ENCODE peak calls at places on chromosomes 2 and 18, in five cellular contexts. J is neuronal stem cell, U is IMR-90, K is mesendoderm, C is H1. O is an unnamed sample.

GRCh38 chr2:204116154-204116792 is 179.7 kb downstream of the ICOS start:
- DNase-seq in J (no peak), U (no peak), K (no peak), C (no peak), O (no peak)

GRCh38 chr2:139790807-139791206 is 1010.6 kb upstream of the NXPH2 start:
- DNase-seq in J (no peak), U (no peak), K (peak), C (no peak), O (no peak)

GRCh38 chr2:20247084-20247483 is 22.2 kb upstream of the SDC1 start:
- DNase-seq in J (no peak), U (no peak), K (no peak), C (no peak), O (no peak)

GRCh38 chr2:73063909-73064875 is 7.3 kb downstream of the SFXN5 start:
- DNase-seq in J (no peak), U (peak), K (peak), C (no peak), O (peak)

GRCh38 chr2:65638438-65638837 is 206.0 kb upstream of the SPRED2 start:
- DNase-seq in J (no peak), U (no peak), K (peak), C (no peak), O (no peak)

GRCh38 chr2:136375017-136375901 is 257.3 kb upstream of the CXCR4 start:
- DNase-seq in J (no peak), U (no peak), K (no peak), C (no peak), O (peak)

GRCh38 chr18:77113361-77114069 is 19.1 kb downstream of the MBP start:
- DNase-seq in J (no peak), U (no peak), K (peak), C (no peak), O (no peak)

GRCh38 chr18:22284581-22285230 is 115.3 kb downstream of the GATA6 start:
- DNase-seq in J (no peak), U (no peak), K (no peak), C (no peak), O (no peak)

GRCh38 chr2:53768233-53768542 is 584 bp downstream of the CHAC2 start:
- DNase-seq in J (peak), U (no peak), K (peak), C (no peak), O (peak)

GRCh38 chr2:39436592-39437521 is at the start of gene MAP4K3:
- DNase-seq in J (peak), U (peak), K (peak), C (peak), O (peak)
- H3K4ac ChIP-seq in J (no peak), U (peak), K (peak), C (peak), O (no peak)

GRCh38 chr2:42856891-42857632 is 64.7 kb upstream of the HAAO start:
- DNase-seq in J (no peak), U (no peak), K (no peak), C (no peak), O (no peak)
- H2AK5ac ChIP-seq in J (peak), U (no peak), K (no peak), C (no peak), O (no peak)

DNA sequence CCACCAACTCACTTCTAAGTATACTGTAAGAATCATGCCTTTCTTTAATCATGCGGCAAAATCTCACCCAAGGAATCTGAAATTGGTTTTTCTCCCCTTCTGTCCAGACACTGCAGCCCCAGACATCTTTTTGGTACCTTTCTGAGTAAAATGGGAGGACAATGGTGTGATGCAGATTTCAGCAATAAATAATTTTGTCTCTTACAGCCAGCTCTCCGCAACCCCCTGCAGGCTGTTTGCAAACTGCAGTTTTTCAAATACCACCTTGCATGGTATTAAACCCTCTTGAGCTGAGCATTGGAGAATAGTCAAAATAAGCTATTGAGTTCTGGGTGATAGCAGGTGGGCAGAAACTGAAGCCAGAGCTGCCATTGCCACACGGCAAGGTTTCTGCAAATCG is 32.2 kb downstream of the GPR39 start:
- DNase-seq in J (no peak), U (peak), K (peak), C (no peak), O (peak)
- H3K4ac ChIP-seq in J (no peak), U (no peak), K (no peak), C (no peak), O (no peak)

DNA sequence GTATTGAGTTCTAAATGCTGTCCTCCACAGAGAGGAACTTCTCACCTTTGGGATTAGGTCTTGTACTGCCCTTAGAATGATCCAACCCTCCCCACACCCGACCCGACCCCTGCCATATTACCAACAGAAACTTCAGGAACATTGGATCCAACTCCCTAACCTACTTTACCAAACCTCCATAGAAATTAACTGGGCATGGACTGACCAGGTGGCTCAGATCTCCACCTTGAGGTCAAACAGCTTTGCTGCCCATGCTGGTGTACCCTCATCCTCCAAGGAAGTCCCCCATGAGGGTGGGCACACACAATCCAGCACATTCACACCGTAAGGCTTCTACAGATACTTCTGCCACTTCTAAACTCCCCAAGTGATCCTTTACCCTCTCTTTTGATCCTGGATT is 21.5 kb downstream of the NFE2L2 start:
- DNase-seq in J (no peak), U (no peak), K (no peak), C (no peak), O (no peak)
- H2AK5ac ChIP-seq in J (no peak), U (peak), K (no peak), C (no peak), O (no peak)

DNA sequence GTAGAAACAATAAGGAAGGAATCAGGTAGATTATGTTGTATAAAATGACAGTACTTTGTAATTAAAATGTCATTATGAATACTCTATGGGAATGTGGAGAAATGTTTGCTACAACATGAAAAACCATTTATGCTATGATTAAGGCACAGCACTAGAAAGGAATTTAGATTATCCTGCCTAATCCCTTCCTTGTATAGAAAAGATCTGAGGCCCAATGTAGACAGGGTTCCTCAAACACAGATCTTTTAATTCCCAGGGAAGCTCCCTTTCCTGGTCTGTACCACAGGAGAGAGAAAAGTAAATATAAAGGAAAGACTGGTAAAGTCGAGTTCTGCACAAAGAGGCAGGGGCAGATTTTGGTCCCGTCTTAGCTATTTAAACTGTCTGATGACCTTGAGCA is 84.8 kb downstream of the ICA1L start:
- DNase-seq in J (no peak), U (no peak), K (no peak), C (no peak), O (no peak)
- H3K4ac ChIP-seq in J (no peak), U (no peak), K (no peak), C (no peak), O (no peak)

GRCh38 chr2:120326048-120326447 is 19.9 kb upstream of the INHBB start:
- DNase-seq in J (no peak), U (no peak), K (no peak), C (no peak), O (no peak)
- H2AK5ac ChIP-seq in J (no peak), U (no peak), K (no peak), C (no peak), O (no peak)

DNA sequence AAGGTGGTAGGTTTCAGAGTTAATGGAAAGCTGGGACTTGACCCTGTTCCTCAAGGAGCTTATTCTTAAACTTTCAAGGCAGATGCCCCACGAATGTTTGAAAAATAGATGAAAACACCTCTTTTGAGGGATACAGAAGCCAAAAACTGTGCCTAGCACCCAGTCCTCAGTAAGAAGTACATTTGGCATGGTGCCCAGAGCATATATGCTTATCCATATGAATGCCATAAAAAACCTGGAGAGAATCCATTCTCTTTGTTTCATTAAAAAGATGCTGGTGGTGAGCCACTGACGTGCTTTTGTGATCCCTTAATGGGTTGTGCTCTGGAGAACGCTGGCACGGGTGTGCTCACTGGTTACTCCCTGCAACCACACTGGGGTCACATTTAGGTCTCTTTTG is 69.0 kb downstream of the IL1R2 start:
- DNase-seq in J (no peak), U (no peak), K (no peak), C (no peak), O (no peak)
- H3K4ac ChIP-seq in J (no peak), U (peak), K (no peak), C (no peak), O (no peak)

DNA sequence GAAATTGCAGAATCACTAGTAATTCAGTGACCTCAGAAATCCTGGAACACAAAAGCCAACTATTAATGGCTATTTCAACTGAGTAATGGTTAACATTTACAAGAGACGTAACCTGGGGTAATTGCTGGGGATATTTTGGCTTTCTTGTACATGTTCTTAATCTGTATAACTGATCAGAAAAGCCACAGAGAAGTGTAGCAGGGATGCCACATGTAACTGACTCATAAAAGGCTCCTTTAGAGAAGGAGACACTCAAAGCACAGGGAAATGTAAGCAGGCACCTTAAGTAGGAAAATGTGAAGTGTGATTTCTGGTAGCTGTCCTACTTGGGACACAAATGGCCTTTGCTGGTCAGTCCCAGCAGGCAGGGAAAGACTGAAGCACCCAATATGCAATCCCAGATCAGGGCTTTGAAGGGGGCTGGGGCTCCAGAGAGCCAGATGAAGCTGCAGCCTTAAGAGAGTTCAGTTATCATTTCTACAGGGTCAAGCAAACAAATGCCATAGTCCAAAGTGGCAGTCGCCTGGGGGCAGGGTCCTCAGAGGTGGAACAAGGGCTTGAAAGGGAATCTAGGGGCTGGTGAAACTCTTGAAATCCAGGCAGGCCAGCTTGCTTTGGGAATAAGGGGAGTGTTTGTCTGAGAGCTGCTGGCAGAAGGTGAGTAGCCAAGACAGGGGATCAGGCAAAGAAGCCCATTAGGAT is 7.2 kb upstream of the SPOPL start:
- DNase-seq in J (no peak), U (no peak), K (no peak), C (no peak), O (no peak)
- H2AK5ac ChIP-seq in J (no peak), U (no peak), K (peak), C (no peak), O (no peak)

GRCh38 chr2:43041167-43041566 is 185.2 kb downstream of the ZFP36L2 start:
- DNase-seq in J (no peak), U (no peak), K (peak), C (no peak), O (no peak)
- H3K4ac ChIP-seq in J (no peak), U (peak), K (peak), C (peak), O (no peak)